ENCODE peak calls at places on chromosomes 1 and 21, in eight cellular contexts. B is ovary, E is adrenal gland, J is H54, Y is lower leg skin, V is A549, U is uterus, H is endothelial cell of umbilical vein. I is an unnamed sample.

GRCh38 chr1:60989745-60990718 is 92.3 kb upstream of the NFIA start:
- DNase-seq in B (peak), V (no peak), H (peak), U (peak), Y (no peak), J (peak), E (peak), I (peak)

GRCh38 chr1:212700892-212701819 is 1.5 kb upstream of the BATF3 start:
- DNase-seq in H (peak), U (peak), E (peak), Y (peak), V (peak), B (peak), J (no peak), I (peak)

GRCh38 chr1:34715139-34715538 is 39.7 kb upstream of the GJB5 start:
- DNase-seq in B (no peak), Y (no peak), H (no peak), J (no peak), V (no peak), U (no peak), E (no peak), I (no peak)

GRCh38 chr1:25945756-25946155 is 39.5 kb upstream of the STMN1 start:
- DNase-seq in B (no peak), H (no peak), J (no peak), U (no peak), V (no peak), E (no peak), Y (no peak), I (no peak)

GRCh38 chr1:3483801-3484444 is 29.5 kb downstream of the ARHGEF16 start:
- DNase-seq in V (peak), H (peak), U (no peak), J (no peak), E (peak), B (no peak), Y (no peak), I (peak)

GRCh38 chr1:208231929-208232360 is 12.2 kb downstream of the PLXNA2 start:
- DNase-seq in Y (no peak), H (peak), E (no peak), V (no peak), U (no peak), J (no peak), B (no peak), I (no peak)

GRCh38 chr1:236950365-236950764 is 53.9 kb downstream of the MT1HL1 start:
- DNase-seq in E (no peak), B (no peak), J (no peak), V (no peak), U (no peak), H (no peak), Y (no peak), I (no peak)

GRCh38 chr1:184597652-184598357 is 156.9 kb downstream of the EDEM3 start:
- DNase-seq in E (no peak), H (peak), U (no peak), Y (no peak), V (no peak), J (no peak), B (no peak), I (no peak)

GRCh38 chr1:25201006-25201405 is 31.3 kb downstream of the SYF2 start:
- DNase-seq in V (no peak), H (no peak), Y (no peak), E (no peak), J (no peak), U (no peak), B (no peak), I (no peak)

GRCh38 chr21:45078877-45079281 is 4.5 kb downstream of the ADARB1 start:
- DNase-seq in Y (peak), U (no peak), E (no peak), B (no peak), J (peak), V (no peak), H (no peak), I (no peak)

GRCh38 chr1:101781437-101781836 is 215.3 kb downstream of the OLFM3 start:
- DNase-seq in E (no peak), H (no peak), J (no peak), Y (no peak), B (no peak), V (no peak), U (no peak), I (no peak)

GRCh38 chr1:212721388-212722247 is 22.0 kb upstream of the BATF3 start:
- DNase-seq in H (peak), V (peak), J (peak), E (no peak), U (no peak), Y (no peak), B (no peak), I (no peak)

GRCh38 chr1:201061886-201062285 is 38.4 kb upstream of the KIF21B start:
- DNase-seq in E (no peak), J (no peak), V (no peak), B (no peak), Y (no peak), H (no peak), U (no peak), I (no peak)

GRCh38 chr1:204128964-204129896 is 22.6 kb downstream of the ETNK2 start:
- DNase-seq in B (peak), H (peak), Y (peak), U (peak), E (peak), J (peak), V (peak), I (peak)

GRCh38 chr1:221991221-221991620 is 249.3 kb upstream of the DUSP10 start:
- DNase-seq in V (no peak), J (no peak), H (no peak), Y (no peak), E (no peak), B (no peak), U (no peak), I (no peak)

GRCh38 chr1:71857862-71858261 is 424.5 kb downstream of the NEGR1 start:
- DNase-seq in J (no peak), U (no peak), V (no peak), Y (no peak), E (no peak), H (no peak), B (no peak), I (no peak)

GRCh38 chr1:93490357-93490756 is 42.4 kb downstream of the FNBP1L start:
- DNase-seq in V (no peak), E (no peak), H (peak), Y (no peak), J (no peak), B (no peak), U (no peak), I (no peak)

GRCh38 chr1:153791856-153792253 is 16.6 kb downstream of the SLC27A3 start:
- DNase-seq in U (no peak), H (no peak), B (no peak), E (no peak), Y (peak), V (no peak), J (peak), I (no peak)

GRCh38 chr1:234768569-234769283 is 158.7 kb upstream of the IRF2BP2 start:
- DNase-seq in Y (peak), E (no peak), B (no peak), U (no peak), V (no peak), H (no peak), J (no peak), I (no peak)

GRCh38 chr1:48853006-48853405 is 76.3 kb upstream of the BEND5 start:
- DNase-seq in U (no peak), J (peak), B (no peak), Y (no peak), E (peak), V (peak), H (no peak), I (no peak)

GRCh38 chr1:14520514-14521163 is 77.8 kb upstream of the KAZN start:
- DNase-seq in V (no peak), H (no peak), U (no peak), J (no peak), Y (peak), E (no peak), B (no peak), I (no peak)

GRCh38 chr1:7249516-7249915 is 464.3 kb downstream of the CAMTA1 start:
- DNase-seq in J (no peak), E (no peak), V (no peak), Y (peak), B (no peak), H (no peak), U (no peak), I (no peak)

GRCh38 chr1:58966103-58966916 is 182.5 kb upstream of the JUN start:
- DNase-seq in E (no peak), H (no peak), B (no peak), U (no peak), Y (no peak), J (no peak), V (no peak), I (no peak)

GRCh38 chr1:118300808-118301207 is 115.8 kb upstream of the SPAG17 start:
- DNase-seq in J (no peak), U (no peak), B (no peak), Y (no peak), E (peak), V (no peak), H (no peak), I (no peak)

GRCh38 chr1:2436876-2437275 is 24.5 kb upstream of the PEX10 start:
- DNase-seq in V (no peak), E (no peak), U (no peak), J (no peak), B (no peak), Y (no peak), H (no peak), I (no peak)

GRCh38 chr1:8649027-8649426 is 168.4 kb downstream of the RERE start:
- DNase-seq in J (no peak), V (no peak), B (no peak), E (no peak), H (peak), Y (no peak), U (no peak), I (no peak)

GRCh38 chr1:110672001-110672752 is 2.6 kb downstream of the KCNA3 start:
- DNase-seq in H (no peak), V (no peak), J (no peak), E (no peak), B (no peak), U (no peak), Y (no peak), I (no peak)

GRCh38 chr1:35603941-35604340 is 30.8 kb downstream of the TFAP2E start:
- DNase-seq in H (no peak), B (no peak), V (no peak), Y (no peak), J (no peak), U (no peak), E (no peak), I (no peak)

GRCh38 chr1:6108937-6109636 is 63.4 kb downstream of the KCNAB2 start:
- DNase-seq in V (peak), U (no peak), E (no peak), H (peak), B (no peak), Y (no peak), J (peak), I (no peak)

GRCh38 chr1:245197911-245198379 is 43.2 kb downstream of the KIF26B start:
- DNase-seq in J (no peak), H (peak), B (no peak), U (no peak), Y (no peak), E (no peak), V (no peak), I (no peak)

DNA sequence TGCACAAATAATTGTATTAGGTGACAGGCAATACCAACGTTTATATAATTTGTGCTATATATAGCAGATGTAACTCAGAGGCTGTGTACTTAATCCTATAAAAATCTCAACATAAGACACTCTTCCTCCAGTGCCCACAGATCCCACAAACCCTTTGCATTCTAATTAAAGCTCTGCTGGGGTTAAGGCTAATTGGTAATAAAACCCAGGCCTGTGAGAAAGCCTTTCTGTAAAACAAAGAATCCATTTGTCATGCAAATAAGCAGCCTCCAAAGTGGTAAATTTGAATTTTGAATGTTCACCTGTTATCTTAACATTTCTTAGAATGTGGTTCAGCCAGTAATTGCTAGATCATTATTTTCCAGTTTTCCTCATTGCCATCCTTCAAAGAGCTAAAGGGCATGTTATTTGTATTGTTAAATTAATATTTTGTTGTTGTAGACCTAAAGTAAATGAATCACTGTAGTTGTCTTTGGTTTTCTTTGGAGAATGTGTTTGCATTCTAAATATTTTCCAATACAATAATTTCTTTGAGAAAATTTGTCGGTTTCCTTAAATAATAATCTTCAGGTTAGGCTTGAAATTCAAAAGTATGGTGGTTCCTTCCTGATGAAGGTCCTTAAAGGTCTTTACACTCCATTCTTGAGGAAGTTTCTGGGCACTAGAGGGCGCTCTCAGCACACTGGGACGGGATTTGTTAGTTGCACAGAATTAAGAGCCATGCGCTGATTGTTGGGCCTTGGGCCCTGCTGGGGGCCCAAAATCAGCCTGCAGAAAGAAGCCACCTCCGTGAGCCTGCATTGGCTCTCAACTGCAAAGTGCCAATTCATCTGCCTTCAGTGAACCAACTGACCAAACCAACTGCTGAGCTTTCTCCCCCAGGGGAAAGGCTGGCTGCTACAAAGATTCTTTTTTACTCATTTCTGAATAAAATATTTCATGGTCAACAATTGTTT is 46.1 kb upstream of the PRDX6 start:
- DNase-seq in E (peak), J (no peak), H (peak), U (peak), Y (peak), V (peak), B (peak), I (peak)
- TF ChIP-seq POLR2A in E (no peak), J (no peak), H (no peak), U (no peak), Y (no peak), V (no peak), B (no peak), I (no peak)

GRCh38 chr1:84941843-84942242 is 48.8 kb upstream of the LPAR3 start:
- DNase-seq in E (no peak), Y (no peak), H (no peak), J (no peak), V (no peak), B (no peak), U (no peak), I (no peak)
- TF ChIP-seq POLR2A in E (no peak), Y (no peak), H (no peak), J (no peak), V (no peak), B (no peak), U (no peak), I (no peak)

DNA sequence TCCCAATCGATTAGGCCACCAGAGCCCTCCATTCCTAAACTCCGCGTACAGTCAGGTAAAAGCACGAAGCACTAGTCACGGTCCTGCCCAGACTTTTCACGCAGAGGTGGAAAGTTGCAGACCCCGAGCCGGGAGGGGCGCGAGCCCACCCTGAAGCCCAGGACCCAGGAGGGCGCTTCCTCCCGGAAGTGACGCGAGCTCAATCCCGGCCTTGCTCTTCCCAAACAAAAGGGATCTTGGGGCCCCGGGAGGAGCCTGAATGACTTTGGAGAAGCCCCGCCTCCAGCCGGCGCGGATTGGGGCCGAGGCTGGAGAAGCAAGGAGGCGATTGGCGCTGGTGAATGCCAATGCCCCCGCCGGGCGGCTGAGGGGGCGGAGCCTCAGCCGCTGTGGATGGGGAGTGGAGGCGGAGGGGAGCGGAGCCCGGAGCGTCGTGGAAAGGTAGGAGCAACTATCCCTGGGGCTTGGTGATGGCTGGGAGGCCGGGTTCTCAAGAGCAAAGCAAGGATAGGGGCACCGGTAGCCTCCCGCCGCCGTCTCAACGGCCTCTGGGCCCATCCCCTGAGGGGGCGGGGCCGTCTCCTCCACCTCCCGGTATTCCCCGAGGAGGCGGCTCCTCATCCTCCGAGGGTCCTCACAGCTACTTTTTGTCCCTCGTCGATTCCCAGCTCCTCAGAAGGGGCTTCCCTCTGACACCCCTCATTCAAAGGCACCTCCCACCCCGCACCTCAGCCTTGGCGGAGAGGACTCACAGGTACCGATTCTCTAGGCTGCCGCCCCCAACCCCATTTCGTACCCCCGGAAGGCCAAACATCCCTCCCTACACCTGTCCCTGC is at the start of gene CTTNBP2NL:
- DNase-seq in H (peak), V (peak), J (peak), E (peak), Y (peak), U (peak), B (peak), I (peak)
- TF ChIP-seq POLR2A in H (peak), V (peak), J (peak), E (peak), Y (no peak), U (peak), B (peak), I (no peak)

GRCh38 chr1:156291226-156292061 is 4.0 kb downstream of the GLMP start:
- DNase-seq in V (peak), U (peak), B (peak), E (peak), J (no peak), H (peak), Y (peak), I (peak)
- TF ChIP-seq POLR2A in V (peak), U (peak), B (no peak), E (peak), J (no peak), H (peak), Y (no peak), I (no peak)

GRCh38 chr1:43634729-43635128 is 15.2 kb upstream of the KDM4A start:
- DNase-seq in U (no peak), V (no peak), E (no peak), J (no peak), H (no peak), B (no peak), Y (no peak), I (no peak)
- TF ChIP-seq POLR2A in U (no peak), V (no peak), E (no peak), J (no peak), H (no peak), B (no peak), Y (no peak), I (no peak)

GRCh38 chr1:91335607-91336006 is 69.0 kb downstream of the HFM1 start:
- DNase-seq in E (no peak), Y (no peak), J (no peak), V (no peak), U (no peak), B (no peak), H (no peak), I (no peak)

DNA sequence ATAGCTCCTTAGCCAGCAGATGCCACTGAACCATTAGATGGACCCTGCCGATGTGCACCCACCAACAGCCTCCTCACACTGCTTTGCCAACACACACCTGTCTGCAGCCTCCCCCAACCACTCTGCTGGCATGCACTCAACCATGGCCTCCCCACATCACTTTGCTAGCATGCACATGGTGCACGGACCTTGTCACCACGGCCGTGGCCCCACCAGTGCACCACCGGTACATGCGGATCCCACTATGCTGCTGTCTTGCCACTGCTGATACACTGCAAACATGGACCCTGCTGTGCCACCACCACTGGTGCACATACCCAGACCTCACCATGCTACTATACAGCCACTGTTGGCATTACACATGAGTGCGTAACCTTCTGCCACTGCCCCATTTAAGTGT is 66.1 kb downstream of the HFM1 start:
- DNase-seq in H (no peak), U (no peak), V (no peak), E (no peak), J (no peak), B (no peak), Y (no peak), I (no peak)
- TF ChIP-seq POLR2A in H (no peak), U (no peak), V (no peak), E (no peak), J (no peak), B (no peak), Y (no peak), I (no peak)

GRCh38 chr21:35932232-35932911 is 128.0 kb downstream of the SETD4 start:
- DNase-seq in V (no peak), B (no peak), E (peak), J (peak), H (peak), U (peak), Y (peak), I (peak)
- TF ChIP-seq POLR2A in V (no peak), B (no peak), E (peak), J (no peak), H (no peak), U (no peak), Y (no peak), I (no peak)

DNA sequence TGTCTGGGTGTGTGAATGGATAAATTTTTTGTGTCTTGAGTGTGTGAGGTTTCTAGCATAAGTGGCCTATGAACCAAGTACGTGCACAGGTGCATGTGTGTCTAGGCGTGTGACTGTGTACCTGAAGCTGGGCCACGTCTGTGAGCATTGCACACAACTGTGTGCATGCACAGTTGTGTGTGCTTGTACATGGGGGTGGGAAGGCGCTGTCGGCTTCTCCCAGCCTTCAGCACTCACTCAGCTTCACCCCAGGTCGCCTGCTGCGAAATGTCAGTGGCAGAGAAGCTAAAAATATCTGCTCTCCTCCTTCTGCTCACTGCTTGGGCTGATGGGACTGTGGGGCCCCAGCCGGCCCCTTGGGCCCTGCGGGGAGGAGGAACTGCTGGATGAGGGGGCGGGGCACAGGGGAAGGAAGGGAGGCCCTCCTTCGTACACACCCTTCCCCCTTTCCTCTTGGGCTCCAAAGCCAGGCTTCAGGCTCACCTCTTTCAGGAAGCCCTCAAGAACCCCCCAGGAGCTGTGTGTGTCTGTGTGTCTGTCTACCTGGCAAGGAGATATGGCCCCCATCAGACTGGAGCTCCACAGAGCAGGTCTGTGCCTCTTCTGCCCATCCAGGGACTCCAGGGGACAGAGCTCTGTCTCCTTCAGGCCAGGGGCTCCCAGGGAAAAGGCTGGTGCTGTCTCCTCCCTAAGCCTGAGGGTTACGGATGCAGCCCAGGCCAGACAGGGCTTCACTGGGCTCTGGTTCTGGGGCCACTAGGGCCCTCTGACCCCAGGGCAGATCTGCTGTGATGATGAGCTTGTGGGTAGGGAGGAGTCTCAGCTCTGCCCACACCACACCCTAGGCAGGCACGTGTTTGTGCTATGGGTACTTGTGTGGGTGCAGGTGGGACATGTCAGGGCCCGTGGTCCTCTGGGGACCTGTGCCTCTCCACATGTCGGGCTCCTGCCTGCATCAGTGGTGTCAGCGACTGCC is 35.6 kb upstream of the WASF2 start:
- DNase-seq in E (peak), Y (no peak), V (no peak), J (peak), B (peak), H (no peak), U (peak), I (peak)
- TF ChIP-seq POLR2A in E (no peak), Y (no peak), V (no peak), J (no peak), B (no peak), H (no peak), U (no peak), I (no peak)